ENCODE peak calls at places on chromosomes 16 and 17, in ten cellular contexts. W is H1, U is ovary, I is fibroblast of the aortic adventitia, O is heart right ventricle, C is spleen, P is uterus, Q is colonic mucosa, A is mucosa of descending colon, D is tibial nerve. M is an unnamed sample.

GRCh38 chr16:88306860-88307545 is 75.8 kb upstream of the ZNF469 start:
- DNase-seq in W (no peak), O (no peak), Q (no peak), P (no peak), U (peak), C (no peak), I (peak), D (no peak), A (no peak), M (peak)

GRCh38 chr16:71883193-71883848 is 661 bp downstream of the ZNF821 start:
- DNase-seq in Q (peak), W (peak), P (peak), I (peak), D (peak), U (peak), A (peak), C (peak), O (peak), M (no peak)

GRCh38 chr17:75828741-75829140 is 15.5 kb downstream of the UNC13D start:
- DNase-seq in W (no peak), D (no peak), A (no peak), U (no peak), C (no peak), Q (no peak), I (no peak), O (no peak), P (no peak), M (no peak)

GRCh38 chr17:1783834-1784611 is 22.2 kb downstream of the SERPINF1 start:
- DNase-seq in A (no peak), P (peak), I (peak), O (peak), W (no peak), D (peak), Q (peak), U (peak), C (peak), M (peak)

GRCh38 chr16:85541619-85542547 is 71.2 kb upstream of the GSE1 start:
- DNase-seq in O (no peak), U (no peak), I (no peak), D (no peak), Q (no peak), A (no peak), P (no peak), C (no peak), W (no peak), M (no peak)

GRCh38 chr16:56589141-56590039 is at the start of gene MT3:
- DNase-seq in U (no peak), W (peak), I (no peak), D (no peak), A (peak), C (no peak), Q (peak), P (no peak), O (no peak), M (no peak)

GRCh38 chr17:28551421-28552186 is 820 bp downstream of the UNC119 start:
- DNase-seq in W (no peak), Q (no peak), O (no peak), A (peak), P (no peak), U (no peak), I (peak), C (peak), D (no peak), M (peak)

GRCh38 chr17:489758-490329 is 137.2 kb upstream of the RPH3AL start:
- DNase-seq in Q (peak), I (peak), P (peak), W (peak), C (peak), U (peak), D (no peak), A (peak), O (peak), M (peak)

GRCh38 chr16:84368327-84368996 is at the start of gene ATP2C2:
- DNase-seq in A (peak), O (no peak), P (no peak), U (no peak), I (no peak), Q (peak), D (no peak), C (peak), W (peak), M (no peak)

GRCh38 chr17:42050360-42051012 is at the start of gene C17orf113:
- DNase-seq in Q (peak), W (peak), P (peak), A (peak), C (peak), U (peak), D (peak), I (no peak), O (peak), M (peak)

GRCh38 chr17:4970273-4970672 is 2.7 kb upstream of the SPAG7 start:
- DNase-seq in I (no peak), W (no peak), U (no peak), D (no peak), C (no peak), Q (no peak), O (no peak), A (no peak), P (no peak), M (no peak)

GRCh38 chr17:19270951-19271611 is 33.9 kb downstream of the EPN2 start:
- DNase-seq in P (no peak), W (no peak), C (peak), D (no peak), A (no peak), O (peak), U (no peak), Q (no peak), I (no peak), M (no peak)

GRCh38 chr17:37516131-37516561 is 26.5 kb downstream of the DUSP14 start:
- DNase-seq in A (no peak), U (no peak), Q (no peak), I (peak), W (no peak), O (no peak), P (no peak), D (no peak), C (no peak), M (peak)

GRCh38 chr17:20206068-20206467 is 196.9 kb downstream of the SPECC1 start:
- DNase-seq in I (no peak), O (no peak), W (no peak), Q (no peak), A (no peak), P (no peak), C (no peak), U (no peak), D (no peak), M (peak)

GRCh38 chr16:66511615-66512500 is 38.1 kb downstream of the TK2 start:
- DNase-seq in W (peak), C (no peak), D (peak), A (peak), P (no peak), Q (no peak), I (peak), O (no peak), U (peak), M (peak)

GRCh38 chr17:35668807-35669206 is 62.6 kb upstream of the RASL10B start:
- DNase-seq in Q (no peak), A (no peak), U (no peak), I (no peak), O (no peak), C (no peak), D (no peak), P (no peak), W (no peak), M (no peak)

GRCh38 chr17:9999948-10000695 is 95.1 kb upstream of the RCVRN start:
- DNase-seq in U (no peak), Q (no peak), I (no peak), P (no peak), O (no peak), C (no peak), A (no peak), D (no peak), W (no peak), M (no peak)

GRCh38 chr17:9998060-9998459 is 93.0 kb upstream of the RCVRN start:
- DNase-seq in Q (no peak), I (peak), C (no peak), A (no peak), P (no peak), W (no peak), O (no peak), D (no peak), U (no peak), M (no peak)

GRCh38 chr17:10003705-10004104 is 98.6 kb upstream of the RCVRN start:
- DNase-seq in A (no peak), D (no peak), U (no peak), C (no peak), P (no peak), Q (no peak), O (no peak), I (no peak), W (no peak), M (no peak)

GRCh38 chr17:10001296-10001904 is 96.3 kb upstream of the RCVRN start:
- DNase-seq in Q (no peak), A (no peak), D (no peak), O (no peak), U (no peak), P (no peak), W (no peak), I (peak), C (no peak), M (no peak)
- TF ChIP-seq CTCF in Q (no peak), A (no peak), D (no peak), O (no peak), U (no peak), P (no peak), W (no peak), I (no peak), C (no peak), M (no peak)

GRCh38 chr16:4362476-4363250 is 9.0 kb upstream of the VASN start:
- DNase-seq in I (no peak), P (no peak), C (peak), Q (no peak), O (no peak), D (no peak), A (no peak), W (no peak), U (no peak), M (no peak)
- H3K4me3 ChIP-seq in I (no peak), P (no peak), C (no peak), Q (no peak), O (no peak), D (no peak), A (no peak), W (no peak), U (no peak), M (no peak)

GRCh38 chr16:19008245-19008644 is 24.5 kb downstream of the TMC7 start:
- DNase-seq in Q (no peak), O (no peak), I (peak), A (no peak), W (no peak), D (no peak), U (no peak), C (peak), P (no peak), M (peak)

GRCh38 chr16:19005561-19006445 is 22.1 kb downstream of the TMC7 start:
- DNase-seq in A (peak), W (peak), I (peak), C (peak), Q (peak), P (no peak), O (peak), D (peak), U (no peak), M (peak)

GRCh38 chr16:19006446-19007315 is 22.9 kb downstream of the TMC7 start:
- DNase-seq in W (no peak), D (no peak), Q (no peak), O (no peak), P (no peak), U (no peak), C (peak), A (no peak), I (no peak), M (no peak)

GRCh38 chr16:19011169-19011731 is 27.5 kb downstream of the TMC7 start:
- DNase-seq in A (no peak), I (no peak), C (no peak), D (no peak), U (no peak), P (no peak), W (no peak), Q (no peak), O (no peak), M (no peak)

DNA sequence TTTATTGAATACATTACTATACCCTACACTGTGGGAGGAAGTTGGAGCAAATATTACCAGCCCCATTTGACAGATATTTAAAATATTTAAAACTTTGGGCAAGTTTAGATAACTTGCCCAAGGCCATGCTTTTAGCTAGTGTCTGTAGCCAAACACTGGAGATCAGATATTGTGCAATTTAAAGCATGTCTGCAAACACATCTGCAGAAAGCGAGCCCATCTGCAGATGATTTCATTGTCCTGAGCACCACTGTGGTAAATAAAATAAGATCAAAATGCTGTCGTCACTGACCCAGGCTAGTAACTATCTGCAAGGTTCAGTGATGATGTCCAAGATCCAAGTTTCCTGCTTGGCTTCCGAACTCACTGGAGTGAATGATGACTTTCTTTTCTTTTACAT is 25.0 kb downstream of the TMC7 start:
- DNase-seq in W (no peak), U (no peak), Q (no peak), I (peak), P (no peak), C (no peak), O (no peak), D (no peak), A (no peak), M (peak)
- TF ChIP-seq CTCF in W (no peak), U (no peak), Q (no peak), I (no peak), P (no peak), C (no peak), O (no peak), D (no peak), A (no peak), M (no peak)

GRCh38 chr17:14298221-14298994 is 2.5 kb upstream of the HS3ST3B1 start:
- DNase-seq in Q (no peak), I (peak), A (no peak), U (no peak), O (no peak), P (no peak), C (peak), W (peak), D (no peak), M (no peak)
- H3K4me3 ChIP-seq in Q (no peak), I (peak), A (no peak), U (no peak), O (no peak), P (no peak), C (no peak), W (peak), D (no peak), M (peak)

GRCh38 chr17:45317113-45317820 is 447 bp upstream of the MAP3K14 start:
- DNase-seq in U (peak), P (peak), A (peak), C (peak), Q (peak), O (peak), D (peak), I (peak), W (peak), M (peak)
- TF ChIP-seq CTCF in U (no peak), P (peak), A (no peak), C (no peak), Q (no peak), O (no peak), D (no peak), I (peak), W (no peak), M (no peak)

GRCh38 chr17:60421273-60422161 is 772 bp upstream of the CHCT1 start:
- DNase-seq in U (peak), Q (peak), D (peak), W (peak), O (peak), A (peak), P (peak), I (peak), C (peak), M (peak)
- H3K4me3 ChIP-seq in U (peak), Q (peak), D (peak), W (peak), O (peak), A (no peak), P (peak), I (peak), C (peak), M (peak)

GRCh38 chr17:69064476-69064875 is 3.7 kb upstream of the ABCA9 start:
- DNase-seq in P (no peak), Q (no peak), W (no peak), C (no peak), A (no peak), I (no peak), D (no peak), O (no peak), U (no peak), M (no peak)

GRCh38 chr17:69065113-69065512 is 4.4 kb upstream of the ABCA9 start:
- DNase-seq in O (no peak), I (no peak), C (no peak), A (no peak), W (no peak), P (no peak), D (no peak), Q (no peak), U (no peak), M (no peak)

GRCh38 chr17:69066482-69066881 is 5.8 kb upstream of the ABCA9 start:
- DNase-seq in A (no peak), P (no peak), O (no peak), U (no peak), I (no peak), C (no peak), Q (no peak), W (no peak), D (no peak), M (no peak)

GRCh38 chr17:69069289-69069688 is 8.6 kb upstream of the ABCA9 start:
- DNase-seq in Q (no peak), U (no peak), A (no peak), O (no peak), I (no peak), P (no peak), W (no peak), C (no peak), D (no peak), M (no peak)

DNA sequence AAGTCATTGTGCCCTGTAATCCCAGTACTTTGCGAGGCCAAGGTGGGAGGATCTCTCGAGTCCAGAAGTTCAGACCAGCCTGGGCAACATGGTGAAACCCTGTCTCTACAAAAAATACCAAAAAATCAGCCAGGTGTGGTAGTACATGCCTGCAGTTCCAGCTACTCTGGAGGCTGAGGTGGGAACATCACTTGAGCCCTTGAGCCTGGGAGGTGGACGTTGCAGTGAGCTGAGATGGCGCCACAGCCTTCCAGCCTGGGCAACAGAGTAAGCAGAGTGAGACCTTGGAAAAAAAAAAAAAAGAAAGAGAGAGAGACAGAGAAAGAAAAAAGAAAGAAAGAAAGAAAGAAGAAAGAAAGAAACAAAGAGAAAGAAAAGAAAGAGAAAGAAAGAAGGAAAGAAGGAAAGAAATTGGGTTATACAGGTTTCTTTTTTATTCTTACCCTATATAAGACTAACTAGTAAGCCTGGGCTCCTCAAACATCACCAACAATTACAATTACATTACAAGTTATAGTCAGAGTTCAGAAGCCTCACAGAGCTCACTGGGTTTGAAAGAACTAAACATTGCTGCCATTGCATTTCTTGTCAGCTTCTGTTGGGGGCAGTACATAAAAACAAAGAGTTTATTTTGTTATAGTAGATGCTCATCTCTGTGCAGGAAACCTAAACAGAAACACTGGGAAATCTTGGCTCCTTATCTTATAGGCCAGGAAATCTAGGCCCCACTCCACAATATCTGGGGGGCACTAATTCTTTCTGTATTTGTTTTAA is 6.7 kb upstream of the ABCA9 start:
- DNase-seq in W (no peak), Q (no peak), D (no peak), O (no peak), I (no peak), A (no peak), U (no peak), C (no peak), P (no peak), M (no peak)
- TF ChIP-seq CTCF in W (no peak), Q (no peak), D (no peak), O (no peak), I (no peak), A (no peak), U (no peak), C (no peak), P (no peak), M (peak)

DNA sequence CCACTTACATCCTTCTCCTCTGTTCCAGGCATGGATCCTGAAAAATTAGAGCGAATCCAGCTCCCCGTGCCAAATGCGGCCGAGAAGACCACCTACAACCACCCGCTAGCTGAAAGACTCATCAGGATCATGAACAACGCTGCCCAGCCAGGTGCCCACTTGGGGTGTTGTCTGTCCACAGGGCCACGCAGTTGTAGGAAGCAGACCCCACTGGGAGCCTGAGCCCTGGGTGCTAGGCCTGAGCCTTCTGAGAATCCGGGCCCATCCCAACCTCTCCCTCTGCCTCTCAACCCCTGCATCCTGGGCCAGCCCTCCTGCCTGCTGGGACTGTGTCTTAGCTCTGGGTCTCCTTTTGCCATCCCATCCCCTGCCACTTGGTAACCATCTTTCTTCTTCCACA is 95.4 kb downstream of the CLEC16A start:
- DNase-seq in D (no peak), W (no peak), I (no peak), U (no peak), A (no peak), Q (no peak), O (no peak), P (no peak), C (no peak), M (no peak)
- H3K4me3 ChIP-seq in D (no peak), W (no peak), I (no peak), U (no peak), A (no peak), Q (no peak), O (no peak), P (no peak), C (no peak), M (no peak)

DNA sequence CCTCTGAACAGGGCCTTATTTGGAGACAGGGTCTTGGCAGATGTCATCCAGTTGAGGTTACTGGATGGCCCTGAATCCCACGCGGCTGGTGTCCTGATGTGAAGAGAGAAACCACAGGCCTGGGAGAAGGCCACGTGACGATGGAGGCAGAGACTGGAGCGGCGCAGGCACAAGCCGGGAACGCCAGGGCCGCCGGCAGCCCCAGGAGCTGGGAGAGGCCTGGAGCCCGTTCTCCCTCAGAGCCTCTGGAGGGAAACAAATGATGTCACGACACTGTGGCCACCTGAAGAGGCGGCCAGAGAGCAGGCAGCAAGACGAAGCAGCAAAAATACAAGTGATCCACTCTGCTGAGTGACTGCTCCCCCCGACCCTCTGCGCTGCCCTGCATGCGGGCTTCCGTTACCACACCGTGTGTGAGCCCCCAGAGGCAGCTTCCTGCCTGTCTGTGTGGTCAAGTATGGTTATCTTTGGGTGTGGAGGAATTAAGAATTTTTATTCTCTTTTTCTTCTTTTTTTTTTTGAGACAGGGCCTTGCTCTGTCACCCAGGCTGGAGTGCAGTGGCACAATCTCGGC is 11.6 kb downstream of the CD7 start:
- DNase-seq in A (no peak), U (no peak), I (no peak), O (no peak), D (no peak), C (peak), P (no peak), Q (no peak), W (no peak), M (no peak)
- TF ChIP-seq CTCF in A (no peak), U (no peak), I (no peak), O (no peak), D (no peak), C (no peak), P (no peak), Q (no peak), W (no peak), M (no peak)

GRCh38 chr17:27506348-27507218 is 50.3 kb downstream of the KSR1 start:
- DNase-seq in U (no peak), P (no peak), I (no peak), D (no peak), O (no peak), Q (no peak), A (no peak), C (no peak), W (no peak), M (no peak)

GRCh38 chr17:27499451-27500265 is 43.4 kb downstream of the KSR1 start:
- DNase-seq in D (no peak), O (no peak), U (no peak), Q (no peak), P (no peak), I (no peak), C (no peak), A (no peak), W (no peak), M (no peak)

GRCh38 chr17:27502526-27503324 is 46.5 kb downstream of the KSR1 start:
- DNase-seq in C (no peak), W (no peak), Q (no peak), A (no peak), I (peak), O (no peak), D (no peak), P (no peak), U (peak), M (peak)

GRCh38 chr17:27504188-27504995 is 48.1 kb downstream of the KSR1 start:
- DNase-seq in C (no peak), A (no peak), I (no peak), P (no peak), Q (no peak), W (no peak), D (no peak), O (no peak), U (no peak), M (peak)

GRCh38 chr17:27503636-27504035 is 47.4 kb downstream of the KSR1 start:
- DNase-seq in O (no peak), A (no peak), U (no peak), P (no peak), I (no peak), W (no peak), D (no peak), C (no peak), Q (no peak), M (no peak)
- H3K4me3 ChIP-seq in O (no peak), A (no peak), U (no peak), P (no peak), I (no peak), W (no peak), D (no peak), C (no peak), Q (no peak), M (no peak)

M was measured in fibroblast of pulmonary artery.